ENCODE peak calls at places on chromosomes 7 and 10, in six cellular contexts. P is neuronal stem cell, B is H9, M is H1, V is IMR-90, F is trophoblast cell. N is an unnamed sample.

GRCh38 chr7:111320133-111320532 is 229.2 kb downstream of the LRRN3 start:
- DNase-seq in P (no peak), B (no peak), M (no peak), V (no peak), F (no peak), N (no peak)

GRCh38 chr7:155422151-155422550 is 35.8 kb upstream of the EN2 start:
- DNase-seq in P (no peak), B (no peak), M (no peak), V (no peak), F (no peak), N (no peak)

GRCh38 chr10:18429335-18429734 is 222.1 kb downstream of the NSUN6 start:
- DNase-seq in P (no peak), B (no peak), M (no peak), V (peak), F (no peak), N (no peak)

GRCh38 chr10:11336703-11337102 is 274.7 kb downstream of the USP6NL start:
- DNase-seq in P (peak), B (no peak), M (no peak), V (no peak), F (no peak), N (no peak)

GRCh38 chr7:141754939-141755338 is 9.0 kb upstream of the TAS2R3 start:
- DNase-seq in P (peak), B (peak), M (no peak), V (no peak), F (no peak), N (peak)

GRCh38 chr10:34003561-34003960 is 669.1 kb upstream of the NRP1 start:
- DNase-seq in P (peak), B (no peak), M (no peak), V (no peak), F (no peak), N (no peak)

GRCh38 chr10:33134011-33134751 is 176.2 kb upstream of the ITGB1 start:
- DNase-seq in P (no peak), B (no peak), M (no peak), V (peak), F (peak), N (peak)

GRCh38 chr7:152894295-152895170 is 135.0 kb downstream of the ACTR3B start:
- DNase-seq in P (peak), B (peak), M (no peak), V (no peak), F (no peak), N (no peak)

GRCh38 chr10:128400564-128400963 is 274.3 kb upstream of the MKI67 start:
- DNase-seq in P (no peak), B (no peak), M (no peak), V (no peak), F (no peak), N (no peak)

GRCh38 chr10:125411724-125412123 is 251.4 kb upstream of the CTBP2 start:
- DNase-seq in P (no peak), B (no peak), M (no peak), V (peak), F (no peak), N (peak)

DNA sequence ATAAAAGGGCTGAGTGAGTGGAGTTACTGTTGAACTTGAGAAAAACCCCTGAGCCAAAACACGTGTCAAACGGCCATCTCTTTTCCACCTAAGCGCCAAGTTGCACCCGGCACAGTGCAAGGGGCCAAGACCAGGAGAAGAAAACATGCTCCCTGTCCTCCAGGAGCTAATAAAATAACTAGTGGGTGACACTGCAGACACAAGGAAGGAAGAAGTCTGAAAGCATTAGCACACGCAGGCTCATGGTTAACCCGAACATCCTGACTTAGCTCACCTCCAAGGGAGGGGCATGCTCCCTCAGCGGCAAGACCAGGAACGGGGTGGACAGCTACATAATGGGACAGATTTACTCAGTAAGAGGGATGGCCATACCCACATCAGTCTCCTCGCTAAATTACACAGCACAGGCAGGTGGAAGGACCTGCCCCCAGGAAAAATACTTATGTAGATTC is 65.0 kb downstream of the PIP4K2A start:
- DNase-seq in P (no peak), B (no peak), M (no peak), V (no peak), F (peak), N (no peak)
- H2BK5ac ChIP-seq in P (no peak), B (no peak), M (no peak), V (no peak), F (no peak), N (peak)

DNA sequence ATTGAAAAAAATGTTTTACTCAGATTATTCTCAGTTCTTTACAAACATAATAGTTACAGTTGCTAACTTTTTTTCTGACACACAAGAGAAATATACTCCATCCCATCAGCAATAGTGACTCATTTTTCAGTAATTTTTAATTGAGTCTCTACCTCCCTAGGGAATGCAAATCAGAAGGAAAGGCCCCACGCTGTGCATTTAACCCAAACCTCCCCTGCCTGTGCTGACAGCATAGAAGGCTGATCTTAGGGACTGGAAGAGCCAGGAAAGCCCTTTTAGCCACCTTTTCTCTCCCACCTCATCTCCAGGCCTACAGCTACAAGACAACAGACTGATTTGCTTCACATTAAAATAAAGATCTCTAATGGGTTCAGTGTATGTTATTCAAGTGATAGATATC is 24.7 kb upstream of the PIK3CG start:
- DNase-seq in P (no peak), B (peak), M (peak), V (peak), F (no peak), N (peak)
- H3K9ac ChIP-seq in P (no peak), B (no peak), M (no peak), V (peak), F (no peak), N (peak)

DNA sequence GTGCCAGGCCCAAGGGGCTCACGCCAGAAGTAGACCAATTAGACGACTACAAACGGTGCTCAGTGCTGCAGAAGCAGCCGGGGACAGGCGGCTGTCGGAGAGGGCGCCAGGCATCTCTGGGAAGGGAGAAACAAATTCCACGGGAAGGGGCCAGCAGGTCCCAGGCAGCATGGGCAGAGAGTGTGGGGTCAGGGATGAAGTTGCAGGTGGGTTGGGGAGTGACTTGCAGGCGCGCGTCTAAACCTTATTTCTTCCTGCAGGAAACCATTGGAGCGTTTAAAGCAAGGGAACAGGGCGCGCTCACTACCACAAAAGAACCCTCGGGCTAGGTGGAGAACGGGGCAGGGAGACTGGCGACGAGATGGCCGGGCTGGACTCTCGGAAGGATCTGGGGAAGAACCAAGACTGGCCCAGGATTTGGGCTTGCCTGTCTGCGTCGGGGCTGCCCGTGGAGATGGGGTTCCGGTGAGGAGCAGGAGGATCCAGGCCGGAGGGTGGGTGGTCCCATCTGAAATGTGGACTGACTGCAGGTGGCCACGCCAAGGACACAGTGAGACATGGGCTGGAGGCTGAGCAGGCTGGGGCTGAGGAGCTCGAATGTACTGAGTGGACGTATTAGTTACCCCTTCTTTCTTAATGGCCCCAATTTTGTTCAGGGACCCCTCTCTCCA is 116.3 kb upstream of the DIP2C start:
- DNase-seq in P (no peak), B (no peak), M (no peak), V (no peak), F (no peak), N (no peak)
- H4K91ac ChIP-seq in P (no peak), B (no peak), M (no peak), V (no peak), F (no peak), N (no peak)

GRCh38 chr7:139094596-139094995 is 14.9 kb downstream of the ZC3HAV1 start:
- DNase-seq in P (no peak), B (no peak), M (no peak), V (peak), F (no peak), N (no peak)
- H2BK5ac ChIP-seq in P (no peak), B (no peak), M (peak), V (no peak), F (no peak), N (no peak)